ENCODE peak calls at places on chromosomes 11 and 22, in six cellular contexts. L is Caco-2, B is neural progenitor cell, M is pancreas, I is mammary epithelial cell, O is hepatocyte. Z is an unnamed sample. For H3K27me3, the result is how much of the 10 kb centered on the place peaks cover.

GRCh38 chr22:35409783-35410662 is 10.1 kb downstream of the MCM5 start:
- DNase-seq in L (no peak), B (no peak), M (no peak), I (no peak), O (no peak), Z (no peak)

GRCh38 chr11:123195182-123196059 is at the start of gene CLMP:
- DNase-seq in L (peak), B (peak), M (peak), I (peak), O (peak), Z (no peak)

GRCh38 chr11:16780698-16781550 is 42.5 kb downstream of the C11orf58 start:
- DNase-seq in L (no peak), B (no peak), M (no peak), I (no peak), O (no peak), Z (no peak)

GRCh38 chr22:39309364-39309861 is 10.0 kb downstream of the RPL3 start:
- DNase-seq in L (no peak), B (no peak), M (peak), I (peak), O (no peak), Z (peak)

GRCh38 chr11:116916872-116917271 is 79.5 kb upstream of the APOA1 start:
- DNase-seq in L (no peak), B (no peak), M (no peak), I (no peak), O (no peak), Z (no peak)

GRCh38 chr11:72446929-72447753 is 12.8 kb upstream of the CLPB start:
- DNase-seq in L (peak), B (peak), M (no peak), I (peak), O (peak), Z (peak)

GRCh38 chr11:71482746-71483364 is 29.9 kb downstream of the NADSYN1 start:
- DNase-seq in L (no peak), B (no peak), M (no peak), I (no peak), O (no peak), Z (no peak)

GRCh38 chr11:2928605-2929510 is at the start of gene PHLDA2:
- DNase-seq in L (peak), B (peak), M (peak), I (peak), O (peak), Z (no peak)

GRCh38 chr22:30023099-30023498 is 57.2 kb upstream of the HORMAD2 start:
- DNase-seq in L (no peak), B (no peak), M (no peak), I (no peak), O (no peak), Z (no peak)

GRCh38 chr22:27105142-27106025 is 448.0 kb downstream of the MIAT start:
- DNase-seq in L (no peak), B (no peak), M (no peak), I (no peak), O (peak), Z (peak)

GRCh38 chr11:134794192-134794591 is 382.1 kb upstream of the B3GAT1 start:
- DNase-seq in L (no peak), B (no peak), M (no peak), I (no peak), O (no peak), Z (no peak)

GRCh38 chr11:121650520-121651266 is 197.9 kb upstream of the SORL1-AS1 start:
- DNase-seq in L (no peak), B (no peak), M (no peak), I (no peak), O (no peak), Z (no peak)

GRCh38 chr11:113436672-113437252 is 38.4 kb downstream of the DRD2 start:
- DNase-seq in L (no peak), B (no peak), M (no peak), I (no peak), O (no peak), Z (no peak)

GRCh38 chr11:96254087-96254486 is 88.9 kb downstream of the MAML2 start:
- DNase-seq in L (no peak), B (no peak), M (no peak), I (peak), O (no peak), Z (no peak)

GRCh38 chr11:1637628-1638027 is 8.1 kb downstream of the KRTAP5-5 start:
- DNase-seq in L (no peak), B (no peak), M (no peak), I (no peak), O (no peak), Z (no peak)
- H3K27me3 ChIP-seq in L (under half), B (under half), M (under half), I (under half), O (under half), Z (under half)

GRCh38 chr11:85811624-85812023 is 683 bp upstream of the SYTL2 start:
- DNase-seq in L (no peak), B (peak), M (no peak), I (no peak), O (no peak), Z (no peak)

GRCh38 chr11:85809191-85809590 is 1.8 kb downstream of the SYTL2 start:
- DNase-seq in L (no peak), B (no peak), M (no peak), I (no peak), O (no peak), Z (no peak)

GRCh38 chr11:85810521-85810870 is 445 bp downstream of the SYTL2 start:
- DNase-seq in L (peak), B (peak), M (peak), I (no peak), O (no peak), Z (no peak)

GRCh38 chr11:85810871-85811611 is at the start of gene SYTL2:
- DNase-seq in L (peak), B (peak), M (peak), I (peak), O (peak), Z (peak)

DNA sequence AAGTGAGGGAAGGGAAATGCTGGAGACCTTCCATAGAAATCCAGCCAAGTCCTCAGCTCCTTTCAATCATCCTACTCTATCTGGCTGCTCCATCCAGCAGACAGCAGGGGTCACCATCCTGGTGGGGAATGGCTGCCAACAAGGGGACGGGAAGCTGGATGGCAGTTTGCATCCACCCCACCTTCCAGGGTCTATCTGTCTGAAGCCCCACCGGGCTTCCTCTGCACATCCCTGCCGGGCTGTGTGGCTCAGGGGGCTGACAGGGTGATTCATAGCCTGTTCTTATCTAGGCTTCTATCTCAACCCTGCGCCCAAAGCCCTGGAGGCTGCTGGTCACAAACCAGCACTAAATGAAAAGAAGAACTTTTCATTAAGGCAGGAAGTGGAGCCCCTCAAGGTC is 1.1 kb downstream of the SYTL2 start:
- DNase-seq in L (peak), B (peak), M (peak), I (no peak), O (peak), Z (no peak)
- TF ChIP-seq CTCF in L (peak), B (peak), M (no peak), I (no peak), O (peak), Z (peak)

GRCh38 chr11:69691449-69691848 is 12.4 kb downstream of the FGF19 start:
- DNase-seq in L (peak), B (no peak), M (no peak), I (peak), O (no peak), Z (peak)
- H3K27me3 ChIP-seq in L (under half), B (under half), M (under half), I (under half), O (under half), Z (under half)

GRCh38 chr11:64553554-64554201 is 37.3 kb upstream of the SLC22A12 start:
- DNase-seq in L (peak), B (peak), M (no peak), I (no peak), O (peak), Z (no peak)
- TF ChIP-seq CTCF in L (peak), B (peak), M (peak), I (peak), O (peak), Z (peak)

GRCh38 chr22:19757140-19757984 is 3.2 kb upstream of the TBX1 start:
- DNase-seq in L (peak), B (peak), M (peak), I (no peak), O (no peak), Z (no peak)
- H3K27me3 ChIP-seq in L (under half), B (half or more), M (under half), I (under half), O (half or more), Z (half or more)

GRCh38 chr11:64801591-64802369 is 1.2 kb downstream of the MAP4K2 start:
- DNase-seq in L (no peak), B (no peak), M (peak), I (no peak), O (no peak), Z (no peak)
- TF ChIP-seq CTCF in L (no peak), B (no peak), M (no peak), I (no peak), O (no peak), Z (no peak)

DNA sequence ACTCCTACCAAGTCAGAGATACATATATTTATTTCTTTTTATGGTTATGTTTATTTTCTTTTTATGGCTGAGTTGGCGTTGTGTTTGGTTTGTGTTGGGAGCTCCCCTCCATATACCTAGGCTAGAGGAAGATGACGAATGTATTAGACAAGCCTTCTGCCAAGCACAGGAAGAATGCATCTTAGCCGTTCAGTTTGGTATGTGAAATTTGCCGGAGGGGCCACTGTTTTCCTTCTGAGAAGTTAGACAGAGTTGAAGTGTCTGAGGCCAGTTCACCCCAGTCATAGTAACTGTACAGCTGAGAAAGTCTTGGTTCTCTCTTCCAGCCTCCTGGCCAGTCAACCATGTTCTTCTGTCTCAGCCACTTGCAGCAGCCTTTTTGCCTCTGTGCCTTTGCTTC is 29.8 kb downstream of the TEAD1 start:
- DNase-seq in L (no peak), B (no peak), M (no peak), I (peak), O (no peak), Z (peak)
- H3K27me3 ChIP-seq in L (under half), B (under half), M (under half), I (under half), O (under half), Z (under half)